ENCODE peak calls at places on chromosomes 12 and 14, in seven cellular contexts. One of them, this sample, is unnamed.

GRCh38 chr12:62536546-62536945 is 69.9 kb downstream of the MON2 start:
- DNase-seq in chondrocyte: no peak
- DNase-seq in cardiac fibroblast: no peak
- DNase-seq in cerebellar cortex: no peak
- DNase-seq in NCI-H1105 treated with DMSO at 0.1 percent for 48 hours: no peak
- DNase-seq in stimulated activated CD8-positive, alpha-beta memory T cell treated with anti-CD3 and anti-CD28 coated beads, Interleukin-15, amount 100 ng/mL, for 24 hours: no peak
- DNase-seq in iPS-NIHi11: no peak
- DNase-seq in this sample: no peak

GRCh38 chr14:53494587-53494986 is 341.5 kb upstream of the DDHD1 start:
- DNase-seq in NCI-H1105 treated with DMSO at 0.1 percent for 48 hours: no peak
- DNase-seq in chondrocyte: no peak
- DNase-seq in stimulated activated CD8-positive, alpha-beta memory T cell treated with anti-CD3 and anti-CD28 coated beads, Interleukin-15, amount 100 ng/mL, for 24 hours: no peak
- DNase-seq in cardiac fibroblast: no peak
- DNase-seq in iPS-NIHi11: no peak
- DNase-seq in cerebellar cortex: no peak
- DNase-seq in this sample: no peak

GRCh38 chr14:95319312-95320075 is at the start of gene CLMN:
- DNase-seq in chondrocyte: peak
- DNase-seq in stimulated activated CD8-positive, alpha-beta memory T cell treated with anti-CD3 and anti-CD28 coated beads, Interleukin-15, amount 100 ng/mL, for 24 hours: no peak
- DNase-seq in cerebellar cortex: no peak
- DNase-seq in cardiac fibroblast: peak
- DNase-seq in NCI-H1105 treated with DMSO at 0.1 percent for 48 hours: peak
- DNase-seq in iPS-NIHi11: peak
- DNase-seq in this sample: peak

GRCh38 chr12:75660805-75661404 is 149.5 kb upstream of the KRR1 start:
- DNase-seq in chondrocyte: no peak
- DNase-seq in iPS-NIHi11: no peak
- DNase-seq in cerebellar cortex: no peak
- DNase-seq in NCI-H1105 treated with DMSO at 0.1 percent for 48 hours: no peak
- DNase-seq in stimulated activated CD8-positive, alpha-beta memory T cell treated with anti-CD3 and anti-CD28 coated beads, Interleukin-15, amount 100 ng/mL, for 24 hours: no peak
- DNase-seq in cardiac fibroblast: peak
- DNase-seq in this sample: peak

GRCh38 chr14:57085801-57086200 is 182.9 kb downstream of the EXOC5 start:
- DNase-seq in iPS-NIHi11: no peak
- DNase-seq in NCI-H1105 treated with DMSO at 0.1 percent for 48 hours: peak
- DNase-seq in stimulated activated CD8-positive, alpha-beta memory T cell treated with anti-CD3 and anti-CD28 coated beads, Interleukin-15, amount 100 ng/mL, for 24 hours: no peak
- DNase-seq in cardiac fibroblast: no peak
- DNase-seq in chondrocyte: no peak
- DNase-seq in cerebellar cortex: peak
- DNase-seq in this sample: no peak

GRCh38 chr12:94261781-94262180 is 113.4 kb downstream of the PLXNC1 start:
- DNase-seq in iPS-NIHi11: no peak
- DNase-seq in cerebellar cortex: no peak
- DNase-seq in NCI-H1105 treated with DMSO at 0.1 percent for 48 hours: no peak
- DNase-seq in chondrocyte: no peak
- DNase-seq in cardiac fibroblast: no peak
- DNase-seq in stimulated activated CD8-positive, alpha-beta memory T cell treated with anti-CD3 and anti-CD28 coated beads, Interleukin-15, amount 100 ng/mL, for 24 hours: no peak
- DNase-seq in this sample: no peak

GRCh38 chr12:121626853-121627623 is 708 bp downstream of the ORAI1 start:
- DNase-seq in stimulated activated CD8-positive, alpha-beta memory T cell treated with anti-CD3 and anti-CD28 coated beads, Interleukin-15, amount 100 ng/mL, for 24 hours: peak
- DNase-seq in chondrocyte: no peak
- DNase-seq in cerebellar cortex: peak
- DNase-seq in NCI-H1105 treated with DMSO at 0.1 percent for 48 hours: peak
- DNase-seq in cardiac fibroblast: peak
- DNase-seq in iPS-NIHi11: peak
- DNase-seq in this sample: peak

GRCh38 chr12:46556105-46556559 is 183.6 kb upstream of the SLC38A2 start:
- DNase-seq in stimulated activated CD8-positive, alpha-beta memory T cell treated with anti-CD3 and anti-CD28 coated beads, Interleukin-15, amount 100 ng/mL, for 24 hours: no peak
- DNase-seq in iPS-NIHi11: no peak
- DNase-seq in NCI-H1105 treated with DMSO at 0.1 percent for 48 hours: no peak
- DNase-seq in cardiac fibroblast: peak
- DNase-seq in cerebellar cortex: no peak
- DNase-seq in chondrocyte: no peak
- DNase-seq in this sample: peak

GRCh38 chr14:100124551-100125088 is 34.8 kb downstream of the DEGS2 start:
- DNase-seq in iPS-NIHi11: no peak
- DNase-seq in stimulated activated CD8-positive, alpha-beta memory T cell treated with anti-CD3 and anti-CD28 coated beads, Interleukin-15, amount 100 ng/mL, for 24 hours: no peak
- DNase-seq in cardiac fibroblast: no peak
- DNase-seq in cerebellar cortex: no peak
- DNase-seq in chondrocyte: no peak
- DNase-seq in NCI-H1105 treated with DMSO at 0.1 percent for 48 hours: no peak
- DNase-seq in this sample: no peak

GRCh38 chr12:9123741-9124140 is 8.0 kb upstream of the A2M start:
- DNase-seq in iPS-NIHi11: no peak
- DNase-seq in chondrocyte: no peak
- DNase-seq in NCI-H1105 treated with DMSO at 0.1 percent for 48 hours: peak
- DNase-seq in cardiac fibroblast: no peak
- DNase-seq in stimulated activated CD8-positive, alpha-beta memory T cell treated with anti-CD3 and anti-CD28 coated beads, Interleukin-15, amount 100 ng/mL, for 24 hours: no peak
- DNase-seq in cerebellar cortex: no peak
- DNase-seq in this sample: peak

GRCh38 chr14:34147461-34147860 is 196.6 kb upstream of the EGLN3 start:
- DNase-seq in cardiac fibroblast: no peak
- DNase-seq in cerebellar cortex: no peak
- DNase-seq in NCI-H1105 treated with DMSO at 0.1 percent for 48 hours: no peak
- DNase-seq in stimulated activated CD8-positive, alpha-beta memory T cell treated with anti-CD3 and anti-CD28 coated beads, Interleukin-15, amount 100 ng/mL, for 24 hours: no peak
- DNase-seq in iPS-NIHi11: no peak
- DNase-seq in chondrocyte: no peak
- DNase-seq in this sample: no peak

GRCh38 chr12:57905812-57906475 is 35.4 kb upstream of the ATP23 start:
- DNase-seq in cardiac fibroblast: no peak
- DNase-seq in stimulated activated CD8-positive, alpha-beta memory T cell treated with anti-CD3 and anti-CD28 coated beads, Interleukin-15, amount 100 ng/mL, for 24 hours: no peak
- DNase-seq in NCI-H1105 treated with DMSO at 0.1 percent for 48 hours: no peak
- DNase-seq in iPS-NIHi11: no peak
- DNase-seq in chondrocyte: no peak
- DNase-seq in cerebellar cortex: peak
- DNase-seq in this sample: no peak

GRCh38 chr12:100753837-100754236 is 40.7 kb upstream of the ANO4 start:
- DNase-seq in stimulated activated CD8-positive, alpha-beta memory T cell treated with anti-CD3 and anti-CD28 coated beads, Interleukin-15, amount 100 ng/mL, for 24 hours: no peak
- DNase-seq in cerebellar cortex: no peak
- DNase-seq in iPS-NIHi11: no peak
- DNase-seq in NCI-H1105 treated with DMSO at 0.1 percent for 48 hours: peak
- DNase-seq in chondrocyte: no peak
- DNase-seq in cardiac fibroblast: peak
- DNase-seq in this sample: no peak

GRCh38 chr14:99329711-99330315 is 57.8 kb upstream of the BCL11B start:
- DNase-seq in stimulated activated CD8-positive, alpha-beta memory T cell treated with anti-CD3 and anti-CD28 coated beads, Interleukin-15, amount 100 ng/mL, for 24 hours: no peak
- DNase-seq in NCI-H1105 treated with DMSO at 0.1 percent for 48 hours: no peak
- DNase-seq in iPS-NIHi11: no peak
- DNase-seq in chondrocyte: peak
- DNase-seq in cerebellar cortex: no peak
- DNase-seq in cardiac fibroblast: no peak
- DNase-seq in this sample: no peak

GRCh38 chr14:74313601-74314000 is 10.9 kb upstream of the ABCD4 start:
- DNase-seq in NCI-H1105 treated with DMSO at 0.1 percent for 48 hours: no peak
- DNase-seq in cardiac fibroblast: no peak
- DNase-seq in stimulated activated CD8-positive, alpha-beta memory T cell treated with anti-CD3 and anti-CD28 coated beads, Interleukin-15, amount 100 ng/mL, for 24 hours: no peak
- DNase-seq in iPS-NIHi11: no peak
- DNase-seq in cerebellar cortex: no peak
- DNase-seq in chondrocyte: peak
- DNase-seq in this sample: no peak

GRCh38 chr14:73463411-73463810 is 5.1 kb upstream of the NUMB start:
- DNase-seq in chondrocyte: no peak
- DNase-seq in iPS-NIHi11: no peak
- DNase-seq in stimulated activated CD8-positive, alpha-beta memory T cell treated with anti-CD3 and anti-CD28 coated beads, Interleukin-15, amount 100 ng/mL, for 24 hours: no peak
- DNase-seq in cardiac fibroblast: peak
- DNase-seq in NCI-H1105 treated with DMSO at 0.1 percent for 48 hours: no peak
- DNase-seq in cerebellar cortex: peak
- DNase-seq in this sample: peak

GRCh38 chr14:77158175-77158908 is 16.8 kb upstream of the ZDHHC22 start:
- DNase-seq in NCI-H1105 treated with DMSO at 0.1 percent for 48 hours: peak
- DNase-seq in cardiac fibroblast: peak
- DNase-seq in cerebellar cortex: no peak
- DNase-seq in stimulated activated CD8-positive, alpha-beta memory T cell treated with anti-CD3 and anti-CD28 coated beads, Interleukin-15, amount 100 ng/mL, for 24 hours: no peak
- DNase-seq in chondrocyte: no peak
- DNase-seq in iPS-NIHi11: peak
- DNase-seq in this sample: peak

GRCh38 chr12:91743727-91744126 is 401.9 kb downstream of the BTG1 start:
- DNase-seq in stimulated activated CD8-positive, alpha-beta memory T cell treated with anti-CD3 and anti-CD28 coated beads, Interleukin-15, amount 100 ng/mL, for 24 hours: no peak
- DNase-seq in cerebellar cortex: peak
- DNase-seq in cardiac fibroblast: no peak
- DNase-seq in NCI-H1105 treated with DMSO at 0.1 percent for 48 hours: no peak
- DNase-seq in chondrocyte: no peak
- DNase-seq in iPS-NIHi11: no peak
- DNase-seq in this sample: no peak

GRCh38 chr12:67364228-67364627 is 95.1 kb downstream of the CAND1 start:
- DNase-seq in cardiac fibroblast: no peak
- DNase-seq in iPS-NIHi11: no peak
- DNase-seq in stimulated activated CD8-positive, alpha-beta memory T cell treated with anti-CD3 and anti-CD28 coated beads, Interleukin-15, amount 100 ng/mL, for 24 hours: no peak
- DNase-seq in NCI-H1105 treated with DMSO at 0.1 percent for 48 hours: peak
- DNase-seq in cerebellar cortex: no peak
- DNase-seq in chondrocyte: no peak
- DNase-seq in this sample: no peak

GRCh38 chr12:52389313-52390207 is 4.1 kb upstream of the KRT84 start:
- DNase-seq in stimulated activated CD8-positive, alpha-beta memory T cell treated with anti-CD3 and anti-CD28 coated beads, Interleukin-15, amount 100 ng/mL, for 24 hours: no peak
- DNase-seq in NCI-H1105 treated with DMSO at 0.1 percent for 48 hours: no peak
- DNase-seq in chondrocyte: no peak
- DNase-seq in cardiac fibroblast: peak
- DNase-seq in iPS-NIHi11: no peak
- DNase-seq in cerebellar cortex: no peak
- DNase-seq in this sample: no peak

GRCh38 chr14:54627325-54627717 is 60.4 kb downstream of the SAMD4A start:
- DNase-seq in NCI-H1105 treated with DMSO at 0.1 percent for 48 hours: no peak
- DNase-seq in cardiac fibroblast: no peak
- DNase-seq in stimulated activated CD8-positive, alpha-beta memory T cell treated with anti-CD3 and anti-CD28 coated beads, Interleukin-15, amount 100 ng/mL, for 24 hours: no peak
- DNase-seq in chondrocyte: no peak
- DNase-seq in cerebellar cortex: no peak
- DNase-seq in iPS-NIHi11: no peak
- DNase-seq in this sample: peak

GRCh38 chr12:27541031-27541719 is 17.2 kb downstream of the PPFIBP1 start:
- DNase-seq in chondrocyte: no peak
- DNase-seq in iPS-NIHi11: peak
- DNase-seq in cardiac fibroblast: peak
- DNase-seq in cerebellar cortex: no peak
- DNase-seq in stimulated activated CD8-positive, alpha-beta memory T cell treated with anti-CD3 and anti-CD28 coated beads, Interleukin-15, amount 100 ng/mL, for 24 hours: no peak
- DNase-seq in NCI-H1105 treated with DMSO at 0.1 percent for 48 hours: no peak
- DNase-seq in this sample: no peak

GRCh38 chr14:100410056-100410565 is 87.0 kb downstream of the SLC25A47 start:
- DNase-seq in iPS-NIHi11: peak
- DNase-seq in cardiac fibroblast: peak
- DNase-seq in chondrocyte: no peak
- DNase-seq in NCI-H1105 treated with DMSO at 0.1 percent for 48 hours: no peak
- DNase-seq in cerebellar cortex: no peak
- DNase-seq in stimulated activated CD8-positive, alpha-beta memory T cell treated with anti-CD3 and anti-CD28 coated beads, Interleukin-15, amount 100 ng/mL, for 24 hours: no peak
- DNase-seq in this sample: no peak

GRCh38 chr14:52801014-52801708 is 9.8 kb upstream of the GNPNAT1 start:
- DNase-seq in iPS-NIHi11: no peak
- DNase-seq in NCI-H1105 treated with DMSO at 0.1 percent for 48 hours: no peak
- DNase-seq in stimulated activated CD8-positive, alpha-beta memory T cell treated with anti-CD3 and anti-CD28 coated beads, Interleukin-15, amount 100 ng/mL, for 24 hours: no peak
- DNase-seq in cardiac fibroblast: peak
- DNase-seq in cerebellar cortex: no peak
- DNase-seq in chondrocyte: no peak
- DNase-seq in this sample: no peak

GRCh38 chr12:120066341-120066740 is 50.2 kb downstream of the RAB35 start:
- DNase-seq in cerebellar cortex: no peak
- DNase-seq in cardiac fibroblast: no peak
- DNase-seq in stimulated activated CD8-positive, alpha-beta memory T cell treated with anti-CD3 and anti-CD28 coated beads, Interleukin-15, amount 100 ng/mL, for 24 hours: no peak
- DNase-seq in NCI-H1105 treated with DMSO at 0.1 percent for 48 hours: no peak
- DNase-seq in iPS-NIHi11: no peak
- DNase-seq in chondrocyte: no peak
- DNase-seq in this sample: no peak

GRCh38 chr12:40618621-40619020 is 73.6 kb upstream of the CNTN1 start:
- DNase-seq in cerebellar cortex: no peak
- DNase-seq in chondrocyte: no peak
- DNase-seq in NCI-H1105 treated with DMSO at 0.1 percent for 48 hours: no peak
- DNase-seq in iPS-NIHi11: no peak
- DNase-seq in cardiac fibroblast: no peak
- DNase-seq in stimulated activated CD8-positive, alpha-beta memory T cell treated with anti-CD3 and anti-CD28 coated beads, Interleukin-15, amount 100 ng/mL, for 24 hours: no peak
- DNase-seq in this sample: no peak

GRCh38 chr14:67517083-67517482 is 16.0 kb upstream of the PLEKHH1 start:
- DNase-seq in cardiac fibroblast: peak
- DNase-seq in stimulated activated CD8-positive, alpha-beta memory T cell treated with anti-CD3 and anti-CD28 coated beads, Interleukin-15, amount 100 ng/mL, for 24 hours: no peak
- DNase-seq in iPS-NIHi11: peak
- DNase-seq in chondrocyte: no peak
- DNase-seq in NCI-H1105 treated with DMSO at 0.1 percent for 48 hours: no peak
- DNase-seq in cerebellar cortex: peak
- DNase-seq in this sample: no peak

GRCh38 chr12:28517101-28517500 is 326.8 kb downstream of the CCDC91 start:
- DNase-seq in iPS-NIHi11: no peak
- DNase-seq in NCI-H1105 treated with DMSO at 0.1 percent for 48 hours: peak
- DNase-seq in chondrocyte: no peak
- DNase-seq in cardiac fibroblast: no peak
- DNase-seq in stimulated activated CD8-positive, alpha-beta memory T cell treated with anti-CD3 and anti-CD28 coated beads, Interleukin-15, amount 100 ng/mL, for 24 hours: no peak
- DNase-seq in cerebellar cortex: no peak
- DNase-seq in this sample: peak

GRCh38 chr14:72553656-72554055 is 340.2 kb downstream of the DPF3 start:
- DNase-seq in iPS-NIHi11: no peak
- DNase-seq in cerebellar cortex: peak
- DNase-seq in chondrocyte: no peak
- DNase-seq in cardiac fibroblast: no peak
- DNase-seq in stimulated activated CD8-positive, alpha-beta memory T cell treated with anti-CD3 and anti-CD28 coated beads, Interleukin-15, amount 100 ng/mL, for 24 hours: no peak
- DNase-seq in NCI-H1105 treated with DMSO at 0.1 percent for 48 hours: no peak
- DNase-seq in this sample: no peak

GRCh38 chr14:103679351-103679750 is 35.9 kb downstream of the XRCC3 start:
- DNase-seq in cerebellar cortex: no peak
- DNase-seq in cardiac fibroblast: peak
- DNase-seq in chondrocyte: peak
- DNase-seq in NCI-H1105 treated with DMSO at 0.1 percent for 48 hours: no peak
- DNase-seq in stimulated activated CD8-positive, alpha-beta memory T cell treated with anti-CD3 and anti-CD28 coated beads, Interleukin-15, amount 100 ng/mL, for 24 hours: no peak
- DNase-seq in iPS-NIHi11: peak
- DNase-seq in this sample: peak

GRCh38 chr12:75705749-75706719 is 194.6 kb upstream of the KRR1 start:
- DNase-seq in stimulated activated CD8-positive, alpha-beta memory T cell treated with anti-CD3 and anti-CD28 coated beads, Interleukin-15, amount 100 ng/mL, for 24 hours: no peak
- DNase-seq in iPS-NIHi11: no peak
- DNase-seq in NCI-H1105 treated with DMSO at 0.1 percent for 48 hours: no peak
- DNase-seq in cerebellar cortex: no peak
- DNase-seq in cardiac fibroblast: peak
- DNase-seq in chondrocyte: no peak
- DNase-seq in this sample: peak

GRCh38 chr12:107570721-107571120 is 114.9 kb upstream of the PWP1 start:
- DNase-seq in cardiac fibroblast: peak
- DNase-seq in chondrocyte: no peak
- DNase-seq in stimulated activated CD8-positive, alpha-beta memory T cell treated with anti-CD3 and anti-CD28 coated beads, Interleukin-15, amount 100 ng/mL, for 24 hours: no peak
- DNase-seq in NCI-H1105 treated with DMSO at 0.1 percent for 48 hours: no peak
- DNase-seq in cerebellar cortex: no peak
- DNase-seq in iPS-NIHi11: no peak
- DNase-seq in this sample: peak

GRCh38 chr14:100291305-100292075 is 14.8 kb downstream of the SLC25A29 start:
- DNase-seq in iPS-NIHi11: no peak
- DNase-seq in cerebellar cortex: no peak
- DNase-seq in cardiac fibroblast: no peak
- DNase-seq in stimulated activated CD8-positive, alpha-beta memory T cell treated with anti-CD3 and anti-CD28 coated beads, Interleukin-15, amount 100 ng/mL, for 24 hours: no peak
- DNase-seq in NCI-H1105 treated with DMSO at 0.1 percent for 48 hours: no peak
- DNase-seq in chondrocyte: peak
- DNase-seq in this sample: no peak

GRCh38 chr12:70436836-70437235 is 70.7 kb downstream of the KCNMB4 start:
- DNase-seq in cardiac fibroblast: no peak
- DNase-seq in stimulated activated CD8-positive, alpha-beta memory T cell treated with anti-CD3 and anti-CD28 coated beads, Interleukin-15, amount 100 ng/mL, for 24 hours: no peak
- DNase-seq in chondrocyte: no peak
- DNase-seq in NCI-H1105 treated with DMSO at 0.1 percent for 48 hours: no peak
- DNase-seq in iPS-NIHi11: no peak
- DNase-seq in cerebellar cortex: no peak
- DNase-seq in this sample: no peak

GRCh38 chr12:124917135-124917840 is 2.8 kb upstream of the UBC start:
- DNase-seq in cerebellar cortex: peak
- DNase-seq in stimulated activated CD8-positive, alpha-beta memory T cell treated with anti-CD3 and anti-CD28 coated beads, Interleukin-15, amount 100 ng/mL, for 24 hours: peak
- DNase-seq in cardiac fibroblast: peak
- DNase-seq in NCI-H1105 treated with DMSO at 0.1 percent for 48 hours: no peak
- DNase-seq in iPS-NIHi11: peak
- DNase-seq in chondrocyte: peak
- DNase-seq in this sample: peak

GRCh38 chr12:114480309-114481199 is 74.6 kb upstream of the TBX5 start:
- DNase-seq in cardiac fibroblast: peak
- DNase-seq in chondrocyte: no peak
- DNase-seq in cerebellar cortex: no peak
- DNase-seq in iPS-NIHi11: peak
- DNase-seq in stimulated activated CD8-positive, alpha-beta memory T cell treated with anti-CD3 and anti-CD28 coated beads, Interleukin-15, amount 100 ng/mL, for 24 hours: no peak
- DNase-seq in NCI-H1105 treated with DMSO at 0.1 percent for 48 hours: no peak
- DNase-seq in this sample: no peak

GRCh38 chr12:124737040-124737419 is 126.6 kb downstream of the SCARB1 start:
- DNase-seq in stimulated activated CD8-positive, alpha-beta memory T cell treated with anti-CD3 and anti-CD28 coated beads, Interleukin-15, amount 100 ng/mL, for 24 hours: no peak
- DNase-seq in chondrocyte: no peak
- DNase-seq in cardiac fibroblast: no peak
- DNase-seq in NCI-H1105 treated with DMSO at 0.1 percent for 48 hours: no peak
- DNase-seq in cerebellar cortex: no peak
- DNase-seq in iPS-NIHi11: no peak
- DNase-seq in this sample: no peak

GRCh38 chr14:67395876-67396189 is 16.1 kb downstream of the PLEK2 start:
- DNase-seq in iPS-NIHi11: no peak
- DNase-seq in chondrocyte: no peak
- DNase-seq in cardiac fibroblast: peak
- DNase-seq in stimulated activated CD8-positive, alpha-beta memory T cell treated with anti-CD3 and anti-CD28 coated beads, Interleukin-15, amount 100 ng/mL, for 24 hours: no peak
- DNase-seq in NCI-H1105 treated with DMSO at 0.1 percent for 48 hours: no peak
- DNase-seq in cerebellar cortex: no peak
- DNase-seq in this sample: peak

This sample was measured in endothelial cell of umbilical vein.